ENCODE peak calls at places on chromosomes 2 and 18, in ten cellular contexts. P is T-helper 2 cell; Y is NCI-H1105; Q is foreskin fibroblast; M is LoVo; R is posterior vena cava; J is RKO; O is stimulated activated CD4-positive, alpha-beta T cell treated with anti-CD3 and anti-CD28 coated beads, Interleukin-1b, Interleukin-23, amount 100 ng/mL, for 24 hours; F is HAP-1; X is stimulated activated CD8-positive, alpha-beta memory T cell treated with anti-CD3 and anti-CD28 coated beads, Interleukin-12 subunit alpha, Interleukin-12 subunit beta, amount 100 ng/mL, for 4 hours. E is an unnamed sample.

GRCh38 chr2:98126061-98126460 is 39.1 kb downstream of the VWA3B start:
- DNase-seq in Q (no peak), P (no peak), M (no peak), X (no peak), Y (no peak), R (no peak), F (no peak), J (no peak), O (no peak), E (no peak)

GRCh38 chr2:88187038-88187676 is 17.0 kb downstream of the THNSL2 start:
- DNase-seq in O (no peak), J (peak; percentile 46), F (peak; percentile 29), Y (peak; percentile 62), Q (peak; percentile 55), M (peak; percentile 15), R (no peak), X (no peak), P (peak; percentile 6), E (no peak)

GRCh38 chr2:182241936-182242335 is 184.9 kb downstream of the PDE1A start:
- DNase-seq in P (no peak), X (no peak), J (no peak), M (no peak), Q (no peak), R (no peak), F (no peak), O (no peak), Y (no peak), E (no peak)

GRCh38 chr2:219724628-219725027 is 97.2 kb downstream of the SLC4A3 start:
- DNase-seq in Y (no peak), X (no peak), P (no peak), O (no peak), M (no peak), F (no peak), J (no peak), Q (peak; percentile 46), R (no peak), E (no peak)

GRCh38 chr2:28991021-28991420 is 9.9 kb downstream of the TOGARAM2 start:
- DNase-seq in F (no peak), Q (peak; percentile 34), R (no peak), J (no peak), M (no peak), X (no peak), O (no peak), P (no peak), Y (no peak), E (no peak)

GRCh38 chr18:47928466-47928865 is 2.0 kb downstream of the SMAD2 start:
- DNase-seq in F (no peak), Q (no peak), J (peak; percentile 12), M (no peak), Y (no peak), P (peak; percentile 91), X (no peak), R (no peak), O (no peak), E (no peak)

GRCh38 chr2:191263050-191263449 is 17.8 kb downstream of the MYO1B start:
- DNase-seq in X (no peak), R (no peak), M (no peak), O (no peak), Q (peak; percentile 13), J (no peak), F (no peak), Y (no peak), P (no peak), E (no peak)

GRCh38 chr2:36408198-36408703 is 52.7 kb downstream of the CRIM1 start:
- DNase-seq in J (no peak), P (no peak), R (no peak), M (no peak), Y (no peak), X (no peak), Q (peak; percentile 31), F (no peak), O (no peak), E (no peak)

GRCh38 chr2:27000995-27001394 is 30.6 kb downstream of the MAPRE3 start:
- DNase-seq in O (no peak), P (no peak), R (no peak), Y (no peak), X (no peak), M (no peak), F (no peak), J (no peak), Q (no peak), E (no peak)

GRCh38 chr2:120658285-120659158 is 77.1 kb upstream of the GLI2 start:
- DNase-seq in F (no peak), M (no peak), J (no peak), R (no peak), Q (no peak), Y (no peak), X (no peak), P (no peak), O (no peak), E (no peak)

GRCh38 chr18:48136544-48137353 is 206.3 kb upstream of the SMAD2 start:
- DNase-seq in M (peak; percentile 52), Q (peak; percentile 11), P (no peak), X (no peak), F (no peak), Y (no peak), R (no peak), J (no peak), O (no peak), E (no peak)

GRCh38 chr2:143936758-143937562 is 583.0 kb downstream of the ZEB2 start:
- DNase-seq in X (peak; percentile 28), O (no peak), F (peak; percentile 17), Q (peak; percentile 76), Y (no peak), P (peak; percentile 71), M (no peak), R (peak; percentile 83), J (no peak), E (no peak)

GRCh38 chr2:36536776-36537175 is 61.2 kb downstream of the FEZ2 start:
- DNase-seq in Q (no peak), F (no peak), X (no peak), M (no peak), R (no peak), J (no peak), P (no peak), Y (no peak), O (no peak), E (no peak)

GRCh38 chr2:53744395-53745065 is 23.1 kb upstream of the CHAC2 start:
- DNase-seq in R (no peak), P (no peak), Y (no peak), O (no peak), M (no peak), Q (no peak), X (no peak), F (no peak), J (no peak), E (no peak)

GRCh38 chr2:218607436-218608115 is at the start of gene PLCD4:
- DNase-seq in P (no peak), M (no peak), Y (no peak), O (no peak), R (no peak), J (no peak), X (no peak), F (no peak), Q (peak; percentile 94), E (no peak)

GRCh38 chr2:43459455-43459854 is 136.4 kb downstream of the THADA start:
- DNase-seq in J (no peak), R (no peak), Q (peak; percentile 87), Y (no peak), M (no peak), O (no peak), X (no peak), P (no peak), F (no peak), E (no peak)

GRCh38 chr2:18378020-18378653 is 182.3 kb downstream of the RDH14 start:
- DNase-seq in M (peak; percentile 53), P (peak; percentile 1), R (no peak), F (peak; percentile 72), Q (peak; percentile 68), X (no peak), J (peak; percentile 52), O (no peak), Y (peak; percentile 16), E (no peak)

GRCh38 chr2:84694088-84694622 is 177.9 kb downstream of the DNAH6 start:
- DNase-seq in O (no peak), J (no peak), Q (no peak), M (peak; percentile 81), P (peak; percentile 70), X (no peak), F (no peak), Y (no peak), R (no peak), E (no peak)

GRCh38 chr18:10771053-10771709 is 245.4 kb downstream of the NAPG start:
- DNase-seq in P (peak; percentile 84), J (no peak), M (no peak), R (no peak), O (no peak), X (no peak), Q (peak; percentile 14), F (no peak), Y (no peak), E (no peak)

GRCh38 chr2:197233473-197233872 is 77.1 kb downstream of the ANKRD44 start:
- DNase-seq in O (no peak), J (no peak), R (no peak), P (no peak), Y (no peak), M (no peak), X (no peak), F (no peak), Q (no peak), E (no peak)

GRCh38 chr2:29024882-29025430 is 43.9 kb downstream of the TOGARAM2 start:
- DNase-seq in Q (no peak), Y (no peak), P (no peak), J (no peak), R (no peak), F (no peak), O (no peak), M (no peak), X (no peak), E (no peak)

GRCh38 chr2:244547-244946 is 19.3 kb downstream of the SH3YL1 start:
- DNase-seq in R (no peak), Y (no peak), O (no peak), F (no peak), J (no peak), Q (no peak), X (no peak), M (no peak), P (no peak), E (no peak)

GRCh38 chr2:241157841-241158545 is 7.7 kb downstream of the PPP1R7 start:
- DNase-seq in J (no peak), O (no peak), X (no peak), P (no peak), M (no peak), R (peak; percentile 55), F (no peak), Q (peak; percentile 67), Y (no peak), E (no peak)

GRCh38 chr2:9053534-9053931 is 50.0 kb upstream of the MBOAT2 start:
- DNase-seq in Y (no peak), Q (peak; percentile 14), M (no peak), R (no peak), P (no peak), J (no peak), X (no peak), F (no peak), O (no peak), E (no peak)

GRCh38 chr2:240613781-240614180 is 11.5 kb upstream of the GPR35 start:
- DNase-seq in X (no peak), O (no peak), M (no peak), R (no peak), J (no peak), Q (no peak), F (no peak), P (no peak), Y (no peak), E (no peak)

GRCh38 chr2:131094655-131095281 is 1.5 kb upstream of the FAM168B start:
- DNase-seq in J (no peak), Y (peak; percentile 7), X (no peak), O (no peak), F (no peak), M (no peak), Q (peak; percentile 33), R (no peak), P (no peak), E (no peak)

GRCh38 chr2:241302083-241302482 is 13.4 kb downstream of the HDLBP start:
- DNase-seq in F (no peak), X (no peak), M (no peak), O (no peak), R (no peak), P (no peak), Q (no peak), Y (no peak), J (no peak), E (no peak)

GRCh38 chr2:71494091-71494490 is 40.7 kb downstream of the DYSF start:
- DNase-seq in X (no peak), R (no peak), P (no peak), O (no peak), Q (no peak), F (no peak), M (no peak), Y (no peak), J (no peak), E (no peak)

E was measured in activated gamma-delta T cell treated with anti-CD3 and anti-CD28 coated beads, Interleukin-2, amount 50 U/mL, for 16 hours.